ENCODE peak calls at places on chromosome 6, in nine cellular contexts. R, L, V, A, Q, E, J, W and I are unnamed samples.

GRCh38 chr6:87115402-87116135 is 20.7 kb upstream of the CGA start:
- DNase-seq in R (no peak), L (no peak), V (no peak), A (no peak), Q (no peak), E (no peak), J (peak; percentile 83), W (no peak), I (no peak)

GRCh38 chr6:82458147-82458546 is 94.5 kb downstream of the TPBG start:
- DNase-seq in R (peak; percentile 5), L (peak; percentile 99), V (no peak), A (no peak), Q (no peak), E (no peak), J (no peak), W (no peak), I (no peak)

GRCh38 chr6:156544046-156544445 is 233.1 kb upstream of the ARID1B start:
- DNase-seq in R (no peak), L (no peak), V (no peak), A (no peak), Q (no peak), E (no peak), J (no peak), W (no peak), I (no peak)

GRCh38 chr6:30730611-30731435 is 10.7 kb downstream of the TUBB start:
- DNase-seq in R (peak; percentile 41), L (peak; percentile 88), V (peak; percentile 85), A (peak; percentile 92), Q (peak; percentile 92), E (peak; percentile 75), J (peak; percentile 77), W (peak; percentile 83), I (peak; percentile 74)

GRCh38 chr6:52640170-52640569 is 30.7 kb upstream of the TMEM14A start:
- DNase-seq in R (peak; percentile 70), L (peak; percentile 54), V (no peak), A (peak; percentile 45), Q (no peak), E (no peak), J (no peak), W (no peak), I (no peak)

GRCh38 chr6:87920245-87920644 is 127.4 kb upstream of the SPACA1 start:
- DNase-seq in R (no peak), L (no peak), V (no peak), A (no peak), Q (no peak), E (no peak), J (no peak), W (no peak), I (no peak)

GRCh38 chr6:135291288-135292116 is 110.4 kb downstream of the MYB start:
- DNase-seq in R (peak; percentile 31), L (peak; percentile 21), V (no peak), A (no peak), Q (no peak), E (no peak), J (peak; percentile 54), W (no peak), I (no peak)

GRCh38 chr6:121498481-121499276 is 63.2 kb downstream of the GJA1 start:
- DNase-seq in R (peak; percentile 44), L (no peak), V (no peak), A (no peak), Q (no peak), E (no peak), J (no peak), W (no peak), I (no peak)

GRCh38 chr6:12241493-12242214 is 48.5 kb upstream of the EDN1 start:
- DNase-seq in R (no peak), L (no peak), V (no peak), A (no peak), Q (peak; percentile 35), E (no peak), J (no peak), W (no peak), I (no peak)

GRCh38 chr6:128305976-128306375 is 214.4 kb downstream of the PTPRK start:
- DNase-seq in R (no peak), L (no peak), V (no peak), A (no peak), Q (no peak), E (no peak), J (no peak), W (no peak), I (no peak)

GRCh38 chr6:45586216-45587171 is 208.8 kb upstream of the SUPT3H start:
- DNase-seq in R (no peak), L (peak; percentile 85), V (no peak), A (no peak), Q (no peak), E (no peak), J (no peak), W (peak; percentile 93), I (no peak)

GRCh38 chr6:56933650-56934049 is 21.3 kb upstream of the BEND6 start:
- DNase-seq in R (no peak), L (no peak), V (no peak), A (no peak), Q (no peak), E (no peak), J (peak; percentile 22), W (no peak), I (no peak)

GRCh38 chr6:145886228-145886956 is 71.8 kb upstream of the FBXO30 start:
- DNase-seq in R (peak; percentile 17), L (no peak), V (no peak), A (no peak), Q (no peak), E (no peak), J (no peak), W (no peak), I (no peak)

GRCh38 chr6:28586273-28586672 is 60.6 kb downstream of the GPX5 start:
- DNase-seq in R (no peak), L (peak; percentile 60), V (no peak), A (no peak), Q (no peak), E (no peak), J (no peak), W (no peak), I (no peak)

GRCh38 chr6:34050691-34051090 is 95.2 kb downstream of the GRM4 start:
- DNase-seq in R (no peak), L (no peak), V (no peak), A (no peak), Q (no peak), E (no peak), J (no peak), W (no peak), I (no peak)

GRCh38 chr6:1477432-1478090 is 88.2 kb downstream of the FOXF2 start:
- DNase-seq in R (peak; percentile 86), L (peak; percentile 30), V (no peak), A (no peak), Q (no peak), E (no peak), J (no peak), W (no peak), I (no peak)

GRCh38 chr6:26257272-26257671 is 107.7 kb upstream of the BTN3A2 start:
- DNase-seq in R (no peak), L (no peak), V (no peak), A (no peak), Q (no peak), E (no peak), J (no peak), W (no peak), I (no peak)

GRCh38 chr6:148109732-148110131 is 232.9 kb upstream of the SASH1 start:
- DNase-seq in R (no peak), L (no peak), V (no peak), A (peak; percentile 64), Q (no peak), E (no peak), J (no peak), W (no peak), I (no peak)

GRCh38 chr6:67009818-67010217 is 1302.8 kb upstream of the EYS start:
- DNase-seq in R (no peak), L (no peak), V (no peak), A (no peak), Q (no peak), E (no peak), J (peak; percentile 74), W (no peak), I (no peak)

GRCh38 chr6:90544085-90544484 is 42.8 kb downstream of the MAP3K7 start:
- DNase-seq in R (no peak), L (no peak), V (no peak), A (no peak), Q (no peak), E (no peak), J (no peak), W (no peak), I (peak; percentile 14)

GRCh38 chr6:122381494-122382083 is 17.9 kb upstream of the HSF2 start:
- DNase-seq in R (peak; percentile 78), L (peak; percentile 48), V (peak; percentile 49), A (peak; percentile 20), Q (peak; percentile 49), E (peak; percentile 18), J (peak; percentile 72), W (peak; percentile 68), I (peak; percentile 49)

GRCh38 chr6:87832025-87832825 is 130.2 kb upstream of the AKIRIN2 start:
- DNase-seq in R (peak; percentile 43), L (peak; percentile 33), V (no peak), A (peak; percentile 49), Q (no peak), E (no peak), J (peak; percentile 15), W (peak; percentile 51), I (peak; percentile 49)

GRCh38 chr6:121430514-121431460 is 4.7 kb upstream of the GJA1 start:
- DNase-seq in R (peak; percentile 63), L (no peak), V (no peak), A (no peak), Q (no peak), E (no peak), J (peak; percentile 35), W (no peak), I (no peak)

GRCh38 chr6:136592930-136593673 is 42.9 kb upstream of the MAP7 start:
- DNase-seq in R (peak; percentile 88), L (peak; percentile 76), V (no peak), A (no peak), Q (no peak), E (no peak), J (no peak), W (no peak), I (no peak)

GRCh38 chr6:164014716-164015484 is 600.4 kb downstream of the QKI start:
- DNase-seq in R (no peak), L (no peak), V (no peak), A (peak; percentile 5), Q (no peak), E (no peak), J (no peak), W (no peak), I (no peak)

GRCh38 chr6:100664274-100665040 is 199.7 kb upstream of the SIM1 start:
- DNase-seq in R (peak; percentile 63), L (peak; percentile 17), V (no peak), A (peak; percentile 3), Q (no peak), E (no peak), J (peak; percentile 9), W (peak; percentile 19), I (peak; percentile 14)

GRCh38 chr6:6811151-6812002 is 222.9 kb downstream of the LY86 start:
- DNase-seq in R (peak; percentile 75), L (peak; percentile 99), V (no peak), A (peak; percentile 88), Q (peak; percentile 77), E (no peak), J (no peak), W (peak; percentile 45), I (peak; percentile 65)

GRCh38 chr6:35094183-35094582 is 47.0 kb downstream of the TCP11 start:
- DNase-seq in R (no peak), L (no peak), V (no peak), A (no peak), Q (no peak), E (no peak), J (no peak), W (no peak), I (no peak)

GRCh38 chr6:31157543-31158139 is at the start of gene CCHCR1:
- DNase-seq in R (no peak), L (no peak), V (no peak), A (no peak), Q (no peak), E (no peak), J (no peak), W (no peak), I (no peak)

GRCh38 chr6:13680448-13680968 is 31.1 kb downstream of the RANBP9 start:
- DNase-seq in R (no peak), L (no peak), V (no peak), A (no peak), Q (no peak), E (no peak), J (no peak), W (no peak), I (no peak)

GRCh38 chr6:72787521-72788031 is 165.7 kb downstream of the KCNQ5 start:
- DNase-seq in R (peak; percentile 82), L (peak; percentile 94), V (no peak), A (peak; percentile 32), Q (no peak), E (no peak), J (peak; percentile 61), W (no peak), I (no peak)